ENCODE peak calls at places on chromosomes 12 and 14, in four cellular contexts. Y is astrocyte of the cerebellum, A is mammary epithelial cell, E is RWPE1. R is an unnamed sample.

GRCh38 chr12:50050410-50051280 is 6.8 kb upstream of the ASIC1 start:
- DNase-seq in E (no peak), Y (no peak), A (no peak), R (no peak)

GRCh38 chr12:97177482-97177881 is 270.4 kb downstream of the NEDD1 start:
- DNase-seq in E (no peak), A (peak; percentile 1), Y (peak; percentile 55), R (no peak)

GRCh38 chr12:118060301-118061010 is 523 bp downstream of the WSB2 start:
- DNase-seq in A (peak; percentile 14), E (peak; percentile 41), Y (no peak), R (no peak)

GRCh38 chr14:22319526-22320352 is 269.3 kb downstream of the DAD1 start:
- DNase-seq in Y (no peak), E (peak; percentile 20), A (peak; percentile 39), R (no peak)

GRCh38 chr14:32263939-32264567 is 61.0 kb upstream of the RNU6-8 start:
- DNase-seq in A (no peak), E (no peak), Y (no peak), R (no peak)

GRCh38 chr14:33307691-33308369 is 369.2 kb downstream of the NPAS3 start:
- DNase-seq in Y (peak; percentile 75), A (no peak), E (no peak), R (no peak)

GRCh38 chr14:106317593-106317992 is 791.2 kb downstream of the TMEM121 start:
- DNase-seq in E (no peak), Y (no peak), A (no peak), R (no peak)

GRCh38 chr12:109758406-109759075 is 44.9 kb downstream of the FAM222A start:
- DNase-seq in Y (no peak), E (no peak), A (no peak), R (no peak)

GRCh38 chr12:10031771-10032175 is 1.3 kb downstream of the CLEC9A start:
- DNase-seq in Y (peak; percentile 37), A (peak; percentile 75), E (peak; percentile 13), R (no peak)

GRCh38 chr12:43241971-43242370 is 310.0 kb downstream of the ADAMTS20 start:
- DNase-seq in Y (peak; percentile 2), E (no peak), A (no peak), R (no peak)

GRCh38 chr14:73026243-73026844 is 562 bp downstream of the ZFYVE1 start:
- DNase-seq in Y (no peak), E (peak; percentile 55), A (no peak), R (no peak)

DNA sequence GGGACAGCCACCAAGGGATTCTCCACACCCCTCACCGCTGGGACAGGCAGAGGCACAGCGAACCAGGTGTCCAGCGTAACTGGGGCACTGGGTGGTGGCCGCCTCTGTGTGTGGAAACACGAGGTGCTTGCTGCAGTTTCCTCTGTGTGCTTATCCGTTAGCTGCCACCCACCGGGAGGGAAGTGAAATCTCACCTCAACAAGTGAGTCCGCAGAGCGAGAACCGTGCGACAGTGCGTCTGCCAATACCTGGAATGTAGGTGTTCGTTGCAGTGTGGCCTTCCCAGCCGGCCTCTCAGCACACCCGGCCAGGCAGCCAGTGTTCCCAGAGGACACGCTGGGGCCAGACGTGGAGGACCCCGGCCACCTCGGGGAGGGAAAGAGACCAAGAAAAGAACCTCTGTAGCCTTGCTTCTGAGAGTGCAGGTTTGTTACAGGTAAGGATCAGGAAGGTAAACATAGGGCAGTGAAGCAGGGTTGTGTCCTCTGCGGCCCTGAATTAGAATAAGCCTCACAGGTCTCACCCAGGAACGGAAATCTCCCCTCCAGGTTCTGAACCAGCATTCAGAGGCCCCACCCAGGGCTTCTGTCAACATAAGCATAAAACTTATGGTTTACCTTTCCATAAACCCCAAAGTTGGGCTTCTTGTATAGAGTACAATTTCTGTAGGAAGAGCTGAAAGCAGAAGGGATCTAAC is 1.5 kb downstream of the BCL2L14 start:
- DNase-seq in A (no peak), Y (no peak), E (no peak), R (no peak)
- TF ChIP-seq CTCF in A (no peak), Y (no peak), E (no peak), R (no peak)

GRCh38 chr12:55659486-55660385 is 23.0 kb downstream of the OR10P1 start:
- DNase-seq in Y (no peak), E (no peak), A (no peak), R (no peak)
- TF ChIP-seq CTCF in Y (peak; percentile 56), E (peak; percentile 43), A (peak; percentile 40), R (no peak)

DNA sequence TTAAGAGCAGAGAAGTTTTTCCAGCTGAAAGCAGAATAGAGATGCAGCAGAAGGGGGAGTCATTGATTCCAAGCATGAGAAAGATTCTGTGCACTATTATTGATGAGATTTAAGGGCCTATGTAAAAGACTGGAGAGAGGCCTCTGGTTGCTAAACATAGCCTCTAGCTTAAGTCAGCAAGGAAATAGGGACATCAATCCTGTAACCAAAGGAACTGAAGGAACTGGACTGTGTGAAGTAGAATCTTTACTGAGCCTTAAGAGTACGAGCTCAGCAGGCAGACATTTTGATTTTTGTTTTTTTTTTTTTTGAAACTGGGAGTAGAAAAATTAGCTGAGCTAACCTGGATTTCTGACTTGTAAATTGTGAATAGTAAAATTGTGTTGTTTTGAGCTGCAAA is 134.3 kb downstream of the GPHN start:
- DNase-seq in E (no peak), A (no peak), Y (no peak), R (no peak)
- TF ChIP-seq CTCF in E (no peak), A (no peak), Y (no peak), R (no peak)

DNA sequence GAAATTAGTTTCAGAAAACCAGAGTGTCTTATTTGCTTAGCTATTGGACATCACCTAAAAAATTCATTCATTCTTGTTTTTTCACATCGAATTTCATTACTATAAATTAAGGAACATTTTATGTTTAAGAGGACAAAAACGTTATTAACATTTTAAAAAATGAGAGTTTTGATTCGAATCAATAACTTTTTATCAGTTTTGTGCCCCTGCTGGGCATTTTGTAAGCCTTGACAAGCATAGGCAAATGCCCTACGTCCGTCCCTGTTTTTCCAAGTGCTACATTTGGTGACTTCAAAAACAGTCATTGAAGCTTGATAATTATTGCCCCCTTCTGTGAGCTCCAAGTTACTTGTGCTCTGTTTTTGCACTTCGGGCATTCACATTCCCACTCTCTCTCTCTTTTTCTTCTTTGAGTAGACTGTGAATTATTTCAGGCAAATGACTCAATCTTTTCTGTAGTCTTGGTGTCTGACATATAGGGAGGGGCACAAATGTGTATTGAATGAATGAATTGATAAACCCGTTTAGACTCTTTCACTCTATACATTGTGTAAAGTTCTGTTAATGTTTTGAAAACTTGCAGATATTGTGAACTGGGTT is 1.2 kb downstream of the APAF1 start:
- DNase-seq in A (peak; percentile 36), E (no peak), Y (no peak), R (no peak)
- TF ChIP-seq CTCF in A (peak; percentile 12), E (no peak), Y (no peak), R (no peak)

DNA sequence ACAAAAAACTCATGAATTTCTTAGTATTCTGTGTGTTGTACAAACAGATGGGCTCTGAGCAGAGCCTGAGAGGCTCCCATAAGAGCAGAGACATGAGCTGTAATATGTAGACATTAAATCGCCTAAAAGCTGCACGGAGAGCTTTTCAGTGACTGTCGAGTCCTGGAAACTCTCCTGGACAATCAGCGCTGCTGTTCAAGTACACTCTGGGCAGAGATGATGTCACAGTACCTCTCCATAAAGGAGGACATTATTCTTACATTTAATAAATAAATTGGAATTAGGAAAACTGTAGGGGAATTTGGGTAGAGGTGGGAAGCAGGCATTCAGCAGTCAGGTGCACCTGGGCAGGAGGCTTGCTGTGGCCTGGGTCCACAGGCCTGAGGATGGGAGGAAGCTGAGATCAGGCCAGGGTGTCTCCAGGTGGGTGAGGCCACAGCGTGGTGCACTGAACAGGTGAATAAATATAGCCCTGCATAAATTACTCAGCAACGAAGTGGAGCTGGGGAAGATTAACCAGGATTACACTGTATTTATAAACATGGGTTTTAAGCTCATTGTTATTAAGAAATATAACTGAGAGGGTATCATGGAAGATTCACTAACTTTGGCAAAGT is 13.3 kb upstream of the TCL1A start:
- DNase-seq in E (no peak), Y (no peak), A (no peak), R (no peak)
- TF ChIP-seq CTCF in E (no peak), Y (no peak), A (no peak), R (no peak)